ENCODE peak calls at places on chromosomes 12 and 14, in ten cellular contexts. T is Peyer's patch; O is suprapubic skin; X is left ventricle myocardium inferior; Z is mucosa of descending colon; M is naive thymus-derived CD4-positive, alpha-beta T cell; F is tibial artery; V is Panc1; C is right atrium auricular region; U is hepatocyte. Q is an unnamed sample.

GRCh38 chr12:42568952-42569916 is 20.3 kb downstream of the PRICKLE1 start:
- DNase-seq in T (no peak), O (no peak), X (no peak), Z (peak; percentile 52), M (no peak), F (no peak), V (peak; percentile 25), C (no peak), U (peak; percentile 63), Q (no peak)

GRCh38 chr12:91382081-91382543 is 199.5 kb upstream of the DCN start:
- DNase-seq in T (peak; percentile 96), O (peak; percentile 84), X (peak; percentile 81), Z (peak; percentile 96), M (peak; percentile 84), F (peak; percentile 86), V (peak; percentile 53), C (peak; percentile 87), U (peak; percentile 90), Q (peak; percentile 89)

GRCh38 chr12:129819391-129819790 is 84.4 kb downstream of the TMEM132D start:
- DNase-seq in T (no peak), O (no peak), X (no peak), Z (no peak), M (no peak), F (no peak), V (no peak), C (no peak), U (no peak), Q (no peak)

GRCh38 chr14:50021261-50021660 is 95.1 kb downstream of the VCPKMT start:
- DNase-seq in T (no peak), O (no peak), X (no peak), Z (no peak), M (no peak), F (no peak), V (no peak), C (no peak), U (no peak), Q (no peak)

GRCh38 chr12:21774358-21775129 is at the start of gene KCNJ8:
- DNase-seq in T (peak; percentile 52), O (peak; percentile 81), X (peak; percentile 92), Z (peak; percentile 19), M (no peak), F (peak; percentile 94), V (no peak), C (peak; percentile 83), U (peak; percentile 62), Q (peak; percentile 85)

GRCh38 chr12:13436696-13437391 is 240.3 kb downstream of the EMP1 start:
- DNase-seq in T (no peak), O (no peak), X (no peak), Z (no peak), M (no peak), F (no peak), V (no peak), C (peak; percentile 78), U (peak; percentile 78), Q (no peak)

GRCh38 chr12:31899136-31899535 is 60.1 kb upstream of the RESF1 start:
- DNase-seq in T (no peak), O (no peak), X (no peak), Z (no peak), M (no peak), F (no peak), V (no peak), C (no peak), U (no peak), Q (no peak)

GRCh38 chr12:84660139-84660538 is 252.5 kb downstream of the SLC6A15 start:
- DNase-seq in T (no peak), O (no peak), X (no peak), Z (no peak), M (no peak), F (no peak), V (no peak), C (no peak), U (no peak), Q (no peak)

GRCh38 chr14:105879867-105880561 is 353.6 kb downstream of the TMEM121 start:
- DNase-seq in T (peak; percentile 28), O (peak; percentile 41), X (peak; percentile 10), Z (no peak), M (no peak), F (peak; percentile 60), V (no peak), C (no peak), U (no peak), Q (peak; percentile 9)

GRCh38 chr14:99511421-99512109 is 30.4 kb downstream of the CCNK start:
- DNase-seq in T (peak; percentile 43), O (no peak), X (peak; percentile 51), Z (no peak), M (no peak), F (peak; percentile 66), V (no peak), C (peak; percentile 57), U (peak; percentile 6), Q (no peak)

GRCh38 chr12:116389990-116390655 is 112.6 kb upstream of the MED13L start:
- DNase-seq in T (no peak), O (no peak), X (no peak), Z (no peak), M (no peak), F (no peak), V (no peak), C (no peak), U (no peak), Q (peak; percentile 81)

GRCh38 chr12:70154960-70155589 is 88.2 kb upstream of the CNOT2 start:
- DNase-seq in T (no peak), O (no peak), X (no peak), Z (no peak), M (no peak), F (no peak), V (no peak), C (no peak), U (no peak), Q (no peak)

GRCh38 chr14:30138517-30138916 is 210.9 kb upstream of the PRKD1 start:
- DNase-seq in T (no peak), O (no peak), X (no peak), Z (no peak), M (no peak), F (no peak), V (no peak), C (no peak), U (no peak), Q (no peak)

GRCh38 chr14:97299661-97300060 is 502.5 kb downstream of the VRK1 start:
- DNase-seq in T (no peak), O (no peak), X (no peak), Z (peak; percentile 23), M (peak; percentile 21), F (no peak), V (no peak), C (no peak), U (no peak), Q (no peak)

GRCh38 chr12:57734586-57734985 is 4.0 kb downstream of the AGAP2 start:
- DNase-seq in T (no peak), O (peak; percentile 19), X (no peak), Z (no peak), M (no peak), F (no peak), V (no peak), C (no peak), U (no peak), Q (no peak)

GRCh38 chr14:36067428-36068187 is 108.9 kb downstream of the PTCSC3 start:
- DNase-seq in T (no peak), O (no peak), X (no peak), Z (no peak), M (no peak), F (no peak), V (no peak), C (no peak), U (no peak), Q (no peak)

GRCh38 chr14:24430682-24431568 is 1.2 kb downstream of the KHNYN start:
- DNase-seq in T (no peak), O (peak; percentile 72), X (no peak), Z (peak; percentile 58), M (peak; percentile 44), F (peak; percentile 80), V (no peak), C (peak; percentile 61), U (peak; percentile 64), Q (peak; percentile 18)

GRCh38 chr12:114319422-114319821 is 86.5 kb downstream of the TBX5 start:
- DNase-seq in T (no peak), O (no peak), X (no peak), Z (no peak), M (no peak), F (no peak), V (no peak), C (no peak), U (no peak), Q (no peak)

GRCh38 chr12:124401563-124402180 is 106.8 kb downstream of the RFLNA start:
- DNase-seq in T (no peak), O (no peak), X (no peak), Z (no peak), M (no peak), F (no peak), V (no peak), C (no peak), U (no peak), Q (peak; percentile 47)
- H3K4me1 ChIP-seq in T (peaks cover 34% of the 10 kb centered on the region), O (peaks cover 59% of the 10 kb centered on the region), X (peaks cover 76% of the 10 kb centered on the region), Z (peaks cover 14% of the 10 kb centered on the region), M (no peaks in the 10 kb centered on the region), F (peaks cover 62% of the 10 kb centered on the region), V (peaks cover 49% of the 10 kb centered on the region), C (peaks cover 62% of the 10 kb centered on the region), U (peaks cover 8% of the 10 kb centered on the region), Q (peaks cover 30% of the 10 kb centered on the region)

DNA sequence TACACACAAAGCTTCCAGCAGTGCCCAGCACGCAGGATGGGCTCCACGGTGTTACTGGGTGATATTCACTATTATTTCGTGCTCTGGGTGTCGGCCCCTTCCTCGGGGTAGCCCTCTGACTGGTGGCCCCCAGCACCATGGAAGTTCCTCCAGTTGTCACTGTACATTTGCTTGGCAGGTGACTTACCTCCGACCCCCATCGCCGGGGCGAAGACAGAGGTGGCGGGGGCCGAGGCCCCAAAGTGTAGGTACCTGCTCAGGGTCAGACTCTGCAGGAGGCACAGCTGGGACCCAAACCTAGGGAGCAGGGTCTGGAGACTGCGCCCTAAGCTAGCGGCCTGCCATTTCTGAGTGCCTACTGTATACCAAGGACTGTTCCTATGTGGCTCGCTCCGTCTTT is 98.9 kb downstream of the RFLNA start:
- DNase-seq in T (no peak), O (no peak), X (no peak), Z (no peak), M (no peak), F (no peak), V (no peak), C (no peak), U (no peak), Q (no peak)
- H3K4me1 ChIP-seq in T (peaks cover 97% of the 10 kb centered on the region), O (peaks cover 96% of the 10 kb centered on the region), X (peaks cover 100% of the 10 kb centered on the region), Z (peaks cover 59% of the 10 kb centered on the region), M (peaks cover 4% of the 10 kb centered on the region), F (peaks cover 98% of the 10 kb centered on the region), V (peaks cover 91% of the 10 kb centered on the region), C (peaks cover 99% of the 10 kb centered on the region), U (peaks cover 27% of the 10 kb centered on the region), Q (peaks cover 25% of the 10 kb centered on the region)

GRCh38 chr12:49646871-49647270 is 23.5 kb downstream of the PRPF40B start:
- DNase-seq in T (no peak), O (no peak), X (no peak), Z (no peak), M (no peak), F (no peak), V (no peak), C (no peak), U (no peak), Q (no peak)
- H3K4me1 ChIP-seq in T (peaks cover 13% of the 10 kb centered on the region), O (peaks cover 19% of the 10 kb centered on the region), X (peaks cover 56% of the 10 kb centered on the region), Z (no peaks in the 10 kb centered on the region), M (peaks cover 7% of the 10 kb centered on the region), F (peaks cover 22% of the 10 kb centered on the region), V (peaks cover 3% of the 10 kb centered on the region), C (peaks cover 47% of the 10 kb centered on the region), U (no peaks in the 10 kb centered on the region), Q (no peaks in the 10 kb centered on the region)

DNA sequence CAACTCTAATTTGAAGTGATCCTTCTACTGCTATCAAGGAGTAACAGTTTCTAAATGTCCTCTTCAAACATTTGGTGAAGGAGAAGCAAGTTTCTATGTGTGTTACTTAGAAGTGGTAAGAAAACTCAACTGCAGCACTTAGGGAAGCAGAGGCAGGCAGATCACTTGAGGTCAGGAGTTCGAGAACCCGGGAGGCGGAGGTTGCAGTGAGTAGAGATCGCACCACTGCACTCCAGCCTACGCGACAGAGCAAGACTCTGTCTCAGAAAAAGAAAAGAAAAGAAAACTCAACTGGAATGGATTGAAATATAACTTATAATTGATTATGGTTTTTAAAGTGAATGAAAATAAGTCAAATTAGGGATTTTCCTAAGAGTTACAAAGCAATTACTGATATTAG is 169.7 kb upstream of the ATP2B1 start:
- DNase-seq in T (no peak), O (no peak), X (no peak), Z (no peak), M (no peak), F (no peak), V (no peak), C (no peak), U (no peak), Q (no peak)
- H3K4me1 ChIP-seq in T (no peaks in the 10 kb centered on the region), O (peaks cover 4% of the 10 kb centered on the region), X (no peaks in the 10 kb centered on the region), Z (no peaks in the 10 kb centered on the region), M (peaks cover 31% of the 10 kb centered on the region), F (no peaks in the 10 kb centered on the region), V (no peaks in the 10 kb centered on the region), C (no peaks in the 10 kb centered on the region), U (peaks cover 4% of the 10 kb centered on the region), Q (no peaks in the 10 kb centered on the region)